ENCODE peak calls at places on chromosome 18, in ten cellular contexts. W is GM04504, F is body of pancreas, I is B cell, X is HepG2, L is heart left ventricle, R is KBM-7, S is astrocyte, K is mesendoderm, J is NCI-H510A. Q is an unnamed sample.
A peak's percentile ranks its signal among the peaks of the same experiment; 100 is the strongest.

GRCh38 chr18:46343940-46344372 is 239.8 kb downstream of the HAUS1 start:
- DNase-seq in W (no peak), F (no peak), I (peak; percentile 48), X (no peak), L (peak; percentile 50), R (no peak), S (no peak), K (peak; percentile 47), J (peak; percentile 76), Q (peak; percentile 37)

GRCh38 chr18:62522178-62522509 is 681 bp upstream of the ZCCHC2 start:
- DNase-seq in W (no peak), F (no peak), I (no peak), X (no peak), L (no peak), R (no peak), S (no peak), K (peak; percentile 13), J (peak; percentile 17), Q (no peak)

GRCh38 chr18:76827205-76827885 is 5.0 kb downstream of the ZNF236 start:
- DNase-seq in W (no peak), F (no peak), I (no peak), X (no peak), L (no peak), R (no peak), S (no peak), K (no peak), J (no peak), Q (no peak)

GRCh38 chr18:46156838-46157237 is 52.7 kb downstream of the HAUS1 start:
- DNase-seq in W (no peak), F (no peak), I (no peak), X (no peak), L (no peak), R (no peak), S (no peak), K (no peak), J (no peak), Q (no peak)

GRCh38 chr18:12585218-12585617 is 72.7 kb downstream of the SPIRE1 start:
- DNase-seq in W (no peak), F (no peak), I (no peak), X (no peak), L (no peak), R (no peak), S (no peak), K (no peak), J (no peak), Q (no peak)

GRCh38 chr18:58362027-58362575 is 266.8 kb downstream of the ALPK2 start:
- DNase-seq in W (peak; percentile 85), F (no peak), I (no peak), X (no peak), L (peak; percentile 29), R (no peak), S (peak; percentile 96), K (no peak), J (no peak), Q (peak; percentile 19)

GRCh38 chr18:7950380-7951143 is 383.4 kb downstream of the PTPRM start:
- DNase-seq in W (no peak), F (no peak), I (no peak), X (peak; percentile 20), L (no peak), R (no peak), S (peak; percentile 68), K (peak; percentile 19), J (no peak), Q (no peak)

GRCh38 chr18:8050616-8051314 is 483.6 kb downstream of the PTPRM start:
- DNase-seq in W (no peak), F (no peak), I (no peak), X (no peak), L (no peak), R (no peak), S (no peak), K (no peak), J (no peak), Q (no peak)

GRCh38 chr18:79625195-79625923 is 54.2 kb upstream of the CTDP1 start:
- DNase-seq in W (no peak), F (no peak), I (peak; percentile 81), X (no peak), L (peak; percentile 21), R (peak; percentile 96), S (no peak), K (no peak), J (no peak), Q (no peak)

GRCh38 chr18:63505566-63506335 is 29.0 kb downstream of the SERPINB5 start:
- DNase-seq in W (no peak), F (no peak), I (no peak), X (peak; percentile 13), L (no peak), R (peak; percentile 56), S (no peak), K (peak; percentile 63), J (no peak), Q (no peak)

GRCh38 chr18:37294951-37295350 is 270.6 kb downstream of the CELF4 start:
- DNase-seq in W (no peak), F (no peak), I (no peak), X (peak; percentile 15), L (no peak), R (no peak), S (no peak), K (peak; percentile 75), J (peak; percentile 19), Q (no peak)

Q was measured in heart right ventricle.